ENCODE peak calls at places on chromosome 16, in four cellular contexts. Q, X, R and Z are unnamed samples.

GRCh38 chr16:84569382-84569987 is 48.4 kb downstream of the COTL1 start:
- DNase-seq in R (no peak), X (peak), Q (no peak), Z (no peak)

GRCh38 chr16:88591577-88592021 is 21.4 kb downstream of the ZC3H18 start:
- DNase-seq in R (no peak), Q (no peak), X (peak), Z (no peak)

GRCh38 chr16:85577899-85578598 is 35.1 kb upstream of the GSE1 start:
- DNase-seq in R (no peak), Q (no peak), X (no peak), Z (no peak)

GRCh38 chr16:84913315-84913714 is 93.5 kb downstream of the CRISPLD2 start:
- DNase-seq in R (no peak), X (no peak), Q (peak), Z (no peak)

GRCh38 chr16:15425861-15426260 is 8.5 kb upstream of the BMERB1 start:
- DNase-seq in R (no peak), X (no peak), Q (no peak), Z (no peak)

GRCh38 chr16:50530277-50531236 is 17.6 kb upstream of the NKD1 start:
- DNase-seq in R (peak), X (no peak), Q (no peak), Z (no peak)

GRCh38 chr16:76670125-76670857 is 393.1 kb downstream of the CNTNAP4 start:
- DNase-seq in X (no peak), Q (no peak), R (no peak), Z (no peak)

GRCh38 chr16:76265434-76266045 is 11.7 kb upstream of the CNTNAP4 start:
- DNase-seq in R (peak), X (no peak), Q (peak), Z (no peak)

GRCh38 chr16:67571464-67571863 is 9.1 kb downstream of the CTCF start:
- DNase-seq in R (no peak), X (no peak), Q (no peak), Z (no peak)

GRCh38 chr16:48901712-48902374 is 291.9 kb upstream of the N4BP1 start:
- DNase-seq in Q (no peak), X (no peak), R (no peak), Z (no peak)

GRCh38 chr16:86291491-86291890 is 218.8 kb upstream of the FOXF1 start:
- DNase-seq in X (no peak), R (no peak), Q (no peak), Z (no peak)

GRCh38 chr16:22848451-22848850 is 34.5 kb downstream of the HS3ST2 start:
- DNase-seq in R (no peak), X (no peak), Q (no peak), Z (no peak)

DNA sequence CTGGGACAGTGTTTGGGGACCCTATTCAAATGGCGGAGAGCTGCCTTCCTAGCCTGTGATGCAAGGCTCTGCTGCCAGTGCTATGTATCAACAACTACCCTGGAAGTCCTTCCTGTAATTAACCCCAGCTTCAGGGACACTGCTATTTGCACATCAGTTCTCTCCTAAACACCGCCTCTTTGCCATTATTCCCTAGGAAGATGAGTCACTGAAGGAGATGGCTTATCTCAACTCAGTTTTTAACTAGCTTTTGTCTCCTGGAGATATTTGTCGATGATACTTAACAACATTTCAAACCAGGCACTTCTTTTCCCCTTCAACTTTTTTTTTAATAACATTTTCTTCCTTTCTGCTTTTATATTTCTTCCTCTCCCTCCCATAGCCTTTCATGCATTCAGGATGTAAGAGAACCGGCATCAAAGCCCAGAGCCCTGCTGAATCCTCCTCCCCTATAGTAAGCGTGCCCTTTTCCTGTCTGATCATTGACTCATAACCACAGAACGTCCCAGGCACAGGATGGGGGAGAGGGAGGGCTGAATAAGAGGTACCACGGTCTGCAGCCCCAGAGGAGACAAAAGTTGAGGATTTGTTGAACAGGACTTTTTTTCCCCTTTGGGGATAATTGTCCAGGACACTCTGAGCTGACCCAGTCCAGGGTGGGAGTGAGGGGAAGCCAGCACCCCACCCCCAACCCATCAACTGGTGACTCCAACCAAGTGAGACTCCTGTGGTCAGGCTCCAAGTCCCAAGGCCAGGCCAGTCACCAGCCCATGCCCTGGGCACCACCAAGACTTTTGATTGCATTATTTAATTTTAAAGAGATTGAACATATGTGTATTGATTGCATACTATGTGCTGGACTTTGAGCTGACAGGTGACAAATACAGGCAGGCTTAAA is 387.9 kb upstream of the SALL1 start:
- DNase-seq in Q (no peak), R (peak), X (no peak), Z (peak)
- H3K9ac ChIP-seq in Q (no peak), R (no peak), X (no peak), Z (peak)

DNA sequence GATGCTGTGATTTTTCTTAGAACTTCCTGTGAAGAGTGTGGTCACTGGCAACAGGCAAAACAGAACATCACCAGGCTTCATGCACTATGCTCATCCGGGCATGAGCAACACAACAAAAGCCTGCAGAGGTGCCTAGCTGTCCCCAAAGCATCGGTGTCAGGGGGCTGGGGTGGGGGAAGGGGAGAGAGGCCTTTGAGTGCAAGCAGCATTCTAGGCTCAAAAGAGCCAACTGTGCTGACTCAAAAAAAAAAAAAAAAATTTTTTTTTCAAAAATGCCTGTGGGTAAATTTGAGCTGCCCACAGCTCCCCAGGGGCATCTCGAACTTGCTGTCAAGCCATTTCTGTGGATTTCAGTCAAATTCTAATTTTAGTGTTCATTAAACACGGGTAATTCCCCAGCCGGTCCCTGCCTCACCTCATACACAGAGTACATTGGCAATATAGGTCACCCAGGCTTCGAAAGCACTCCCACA is 194.6 kb upstream of the DYNLRB2 start:
- DNase-seq in X (peak), R (no peak), Q (no peak), Z (no peak)
- TF ChIP-seq MYC in X (no peak), R (no peak), Q (no peak), Z (no peak)

DNA sequence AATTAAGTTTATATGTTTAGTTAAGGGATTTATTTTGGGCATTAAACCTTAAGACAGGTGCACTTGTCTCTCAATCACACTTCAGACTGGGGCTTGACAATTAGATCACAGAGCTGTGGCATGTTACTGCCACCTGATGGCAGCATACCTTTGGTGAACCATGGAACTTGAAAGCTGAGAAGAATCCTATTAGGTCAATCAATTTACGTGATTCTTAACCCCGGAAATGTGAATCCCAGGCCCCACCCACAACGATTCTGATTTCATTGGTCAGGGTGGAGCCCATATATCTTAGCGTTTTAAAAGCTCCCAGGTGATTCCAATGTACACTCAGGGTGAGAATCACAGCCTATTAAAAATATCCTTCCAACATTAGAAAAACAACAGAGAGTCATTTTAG is 91.0 kb downstream of the GSG1L start:
- DNase-seq in X (peak), R (peak), Q (peak), Z (peak)
- H3K9ac ChIP-seq in X (no peak), R (no peak), Q (no peak), Z (no peak)

GRCh38 chr16:794091-794842 is 5.8 kb downstream of the CHTF18 start:
- DNase-seq in R (no peak), Q (no peak), X (no peak), Z (no peak)
- TF ChIP-seq MYC in R (no peak), Q (no peak), X (no peak), Z (no peak)

GRCh38 chr16:20763461-20764232 is at the start of gene ACSM3:
- DNase-seq in R (peak), X (peak), Q (peak), Z (peak)
- H3K9ac ChIP-seq in R (peak), X (peak), Q (peak), Z (no peak)

DNA sequence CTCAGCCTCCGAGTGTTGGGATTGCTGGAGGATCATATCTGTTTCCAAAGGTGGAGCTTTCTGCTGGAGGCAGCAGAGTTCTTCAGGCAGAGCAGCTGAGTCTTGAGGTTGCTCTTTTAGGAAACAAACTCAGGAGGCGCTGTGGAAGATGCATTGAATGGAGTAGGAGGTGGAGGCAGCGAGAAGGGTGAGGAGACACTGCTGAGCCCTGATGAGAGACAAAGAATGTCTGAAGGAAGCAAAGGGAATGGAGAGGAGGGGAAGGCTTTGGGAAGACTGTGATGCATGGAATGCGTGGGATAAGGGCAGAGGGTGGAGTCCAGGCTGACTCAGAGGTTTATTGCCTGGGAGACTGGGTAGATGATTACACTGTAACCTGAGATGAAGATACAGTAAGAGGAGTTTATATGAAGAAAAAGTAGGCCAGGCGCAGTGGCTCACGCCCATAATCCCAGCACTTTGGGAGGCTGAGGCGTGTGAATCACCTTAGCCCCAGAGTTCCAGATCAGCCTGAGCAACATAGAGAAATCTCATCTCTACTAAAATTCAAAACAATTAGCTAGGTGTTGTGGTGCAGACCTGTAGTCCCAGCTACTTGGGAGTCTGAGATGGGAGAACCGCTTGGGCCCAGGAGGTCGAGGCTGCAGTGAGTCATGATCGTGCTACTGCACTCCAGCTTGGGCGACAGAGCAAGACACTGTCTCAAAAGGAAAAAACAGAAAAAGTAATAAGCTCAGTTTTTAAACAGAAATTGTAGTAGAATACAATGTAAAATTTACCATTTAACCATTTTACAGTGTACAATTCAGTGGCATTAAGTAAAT is 17.8 kb upstream of the TMEM219 start:
- DNase-seq in Q (peak), X (no peak), R (peak), Z (peak)
- TF ChIP-seq MYC in Q (no peak), X (no peak), R (no peak), Z (no peak)

DNA sequence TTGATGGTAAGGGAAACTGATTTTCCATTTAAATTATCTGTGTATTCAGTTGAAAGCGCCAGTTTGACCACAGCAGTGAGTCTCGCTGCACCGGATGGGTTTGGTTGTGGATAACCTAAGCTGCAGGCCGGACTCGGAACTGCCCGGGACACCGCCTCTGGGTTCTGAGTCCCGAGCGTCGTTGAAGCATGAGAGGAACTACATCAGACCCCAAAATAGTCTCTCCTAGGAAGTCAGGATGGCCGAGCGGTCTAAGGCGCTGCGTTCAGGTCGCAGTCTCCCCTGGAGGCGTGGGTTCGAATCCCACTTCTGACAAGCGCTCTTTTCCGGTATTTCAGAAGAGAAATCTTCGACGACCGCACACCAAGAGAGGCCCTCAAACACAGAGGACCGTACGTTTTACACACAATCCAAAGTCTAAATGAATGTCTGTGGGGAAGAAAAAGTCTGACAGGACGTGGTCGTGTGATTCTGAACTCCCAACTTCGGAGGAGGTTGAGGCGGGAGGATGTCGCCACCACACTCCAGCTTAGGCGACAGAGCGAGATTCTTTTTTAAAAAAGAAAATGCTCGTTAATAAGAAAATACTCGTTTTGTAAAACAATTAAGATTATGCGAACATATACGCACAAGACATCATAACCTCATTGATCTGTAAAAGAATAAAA is 15.4 kb upstream of the PLLP start:
- DNase-seq in Q (peak), X (peak), R (peak), Z (peak)
- H3K9ac ChIP-seq in Q (peak), X (peak), R (peak), Z (peak)

GRCh38 chr16:1324286-1324826 is 9.1 kb upstream of the BAIAP3 start:
- DNase-seq in R (no peak), Q (no peak), X (no peak), Z (no peak)

GRCh38 chr16:1322407-1322806 is 11.0 kb upstream of the BAIAP3 start:
- DNase-seq in Q (no peak), R (no peak), X (no peak), Z (no peak)

GRCh38 chr16:1325673-1326371 is 7.6 kb upstream of the BAIAP3 start:
- DNase-seq in X (no peak), Q (no peak), R (no peak), Z (no peak)

GRCh38 chr16:1325261-1325660 is 8.2 kb upstream of the BAIAP3 start:
- DNase-seq in R (no peak), X (no peak), Q (no peak), Z (no peak)

DNA sequence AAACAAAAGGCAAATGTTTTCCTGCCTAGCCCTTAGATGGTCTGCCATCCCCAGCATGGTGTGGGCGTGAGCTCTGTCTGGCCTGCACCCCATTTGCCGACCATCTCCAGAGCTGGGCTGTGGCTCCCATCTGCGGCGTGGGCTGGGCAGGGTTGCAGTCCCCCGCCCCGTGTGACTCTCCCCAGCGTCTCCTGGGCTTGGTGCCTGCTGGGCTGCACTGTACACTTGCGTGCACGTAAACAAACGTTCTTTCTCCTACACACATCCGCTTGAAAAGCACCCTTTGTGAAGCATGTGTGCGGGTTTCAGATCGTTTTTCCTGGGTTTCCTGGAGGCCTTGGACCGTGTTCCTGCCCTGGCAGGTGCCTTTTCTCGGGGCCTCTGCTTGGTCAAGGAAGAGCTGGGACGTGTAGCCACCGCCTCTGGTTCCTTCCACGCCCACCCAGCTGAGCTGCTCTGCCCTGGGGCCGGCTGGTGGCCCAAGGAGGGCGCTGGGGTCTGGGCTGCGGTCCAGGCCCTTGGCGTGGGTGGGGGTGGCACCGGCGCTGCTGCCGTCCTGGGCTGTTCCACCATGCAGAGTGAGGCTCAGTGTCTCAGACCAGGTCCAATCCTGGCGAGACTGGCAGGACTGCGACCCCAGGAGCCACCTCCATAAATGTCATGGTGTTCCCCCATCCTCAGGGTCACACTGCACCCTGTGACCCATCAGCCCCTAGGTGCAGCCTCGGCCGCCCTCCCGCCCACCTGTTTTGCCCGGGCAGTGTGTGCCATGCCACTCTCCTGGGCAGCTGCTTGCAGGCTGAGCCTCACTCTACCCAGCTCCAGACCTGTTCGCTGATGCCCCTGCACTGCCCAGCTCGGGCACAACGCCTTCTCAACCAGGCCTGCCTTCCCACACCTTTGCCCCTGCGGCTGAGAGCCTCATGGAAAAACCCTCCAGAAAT is 9.9 kb upstream of the BAIAP3 start:
- DNase-seq in X (no peak), Q (no peak), R (no peak), Z (no peak)
- TF ChIP-seq MYC in X (no peak), Q (no peak), R (no peak), Z (no peak)

GRCh38 chr16:57809276-57809793 is 7.0 kb upstream of the KIFC3 start:
- DNase-seq in R (no peak), Q (no peak), X (no peak), Z (no peak)
- H3K9ac ChIP-seq in R (no peak), Q (peak), X (no peak), Z (no peak)